ENCODE peak calls at places on chromosome 22, in seven cellular contexts. S is MM.1S; P is NCI-H1105 treated with DMSO at 0.1 percent for 48 hours; Z is A549; A is NAMALWA; L is hypothalamus; E is stimulated activated CD8-positive, alpha-beta memory T cell treated with anti-CD3 and anti-CD28 coated beads, Interleukin-15, amount 100 ng/mL, for 1 hour. X is an unnamed sample.

GRCh38 chr22:19610518-19611253 is 86.5 kb upstream of the CLDN5 start:
- DNase-seq in S (no peak), P (no peak), Z (no peak), A (no peak), L (no peak), E (no peak), X (no peak)

GRCh38 chr22:29148826-29149225 is 56.9 kb upstream of the EMID1 start:
- DNase-seq in S (no peak), P (no peak), Z (no peak), A (no peak), L (no peak), E (no peak), X (no peak)

GRCh38 chr22:50620861-50621490 is 7.0 kb downstream of the ARSA start:
- DNase-seq in S (peak), P (no peak), Z (no peak), A (peak), L (no peak), E (no peak), X (no peak)

GRCh38 chr22:44400763-44401060 is 88.0 kb upstream of the SHISAL1 start:
- DNase-seq in S (no peak), P (no peak), Z (no peak), A (no peak), L (no peak), E (no peak), X (no peak)

GRCh38 chr22:40345271-40345670 is 1.0 kb upstream of the ADSL start:
- DNase-seq in S (peak), P (no peak), Z (no peak), A (peak), L (no peak), E (no peak), X (no peak)

GRCh38 chr22:20607157-20607907 is 99.9 kb downstream of the MED15 start:
- DNase-seq in S (no peak), P (peak), Z (no peak), A (no peak), L (no peak), E (no peak), X (no peak)

GRCh38 chr22:23509571-23510302 is 70.4 kb downstream of the IGLL1 start:
- DNase-seq in S (no peak), P (no peak), Z (no peak), A (no peak), L (peak), E (no peak), X (no peak)

GRCh38 chr22:34620832-34621231 is 445.1 kb upstream of the ISX start:
- DNase-seq in S (peak), P (no peak), Z (no peak), A (no peak), L (no peak), E (no peak), X (no peak)

GRCh38 chr22:20027966-20028854 is 7.3 kb downstream of the TANGO2 start:
- DNase-seq in S (no peak), P (no peak), Z (peak), A (peak), L (no peak), E (no peak), X (no peak)

GRCh38 chr22:50456026-50456425 is 18.8 kb downstream of the SBF1 start:
- DNase-seq in S (no peak), P (no peak), Z (no peak), A (no peak), L (no peak), E (no peak), X (no peak)

GRCh38 chr22:23072911-23073491 is 2.7 kb downstream of the GNAZ start:
- DNase-seq in S (no peak), P (no peak), Z (no peak), A (no peak), L (no peak), E (no peak), X (no peak)

GRCh38 chr22:43183496-43184263 is 3.3 kb downstream of the TTLL12 start:
- DNase-seq in S (no peak), P (no peak), Z (no peak), A (no peak), L (no peak), E (no peak), X (no peak)

GRCh38 chr22:46842606-46843005 is 80.2 kb downstream of the TBC1D22A start:
- DNase-seq in S (no peak), P (peak), Z (no peak), A (no peak), L (no peak), E (no peak), X (no peak)

GRCh38 chr22:31692186-31692886 is 30.3 kb upstream of the PISD start:
- DNase-seq in S (no peak), P (no peak), Z (no peak), A (no peak), L (no peak), E (no peak), X (no peak)

GRCh38 chr22:39212721-39213376 is 31.9 kb downstream of the PDGFB start:
- DNase-seq in S (no peak), P (no peak), Z (peak), A (no peak), L (no peak), E (no peak), X (no peak)

GRCh38 chr22:25120093-25120561 is 79.5 kb upstream of the CRYBB3 start:
- DNase-seq in S (no peak), P (peak), Z (peak), A (no peak), L (no peak), E (no peak), X (no peak)

GRCh38 chr22:37561209-37562048 is 1.1 kb downstream of the CDC42EP1 start:
- DNase-seq in S (peak), P (peak), Z (peak), A (peak), L (peak), E (peak), X (peak)

GRCh38 chr22:31646186-31647019 is 15.6 kb downstream of the PISD start:
- DNase-seq in S (no peak), P (no peak), Z (peak), A (no peak), L (no peak), E (no peak), X (no peak)

GRCh38 chr22:30611197-30611596 is 4.2 kb downstream of the TCN2 start:
- DNase-seq in S (no peak), P (no peak), Z (no peak), A (no peak), L (no peak), E (no peak), X (no peak)

GRCh38 chr22:22520020-22520656 is at the start of gene ZNF280A:
- DNase-seq in S (no peak), P (no peak), Z (peak), A (no peak), L (no peak), E (no peak), X (no peak)

GRCh38 chr22:38016182-38017078 is 32.1 kb upstream of the SOX10 start:
- DNase-seq in S (no peak), P (no peak), Z (peak), A (no peak), L (peak), E (no peak), X (peak)

GRCh38 chr22:29872145-29872893 is 10.7 kb upstream of the MTMR3 start:
- DNase-seq in S (peak), P (no peak), Z (no peak), A (no peak), L (no peak), E (no peak), X (no peak)

GRCh38 chr22:40709752-40710413 is 30.6 kb downstream of the MCHR1 start:
- DNase-seq in S (no peak), P (no peak), Z (peak), A (no peak), L (no peak), E (no peak), X (no peak)

GRCh38 chr22:43782448-43782847 is 29.7 kb downstream of the EFCAB6 start:
- DNase-seq in S (no peak), P (no peak), Z (no peak), A (no peak), L (no peak), E (no peak), X (no peak)

GRCh38 chr22:30882181-30882771 is 86.3 kb downstream of the MORC2 start:
- DNase-seq in S (no peak), P (no peak), Z (no peak), A (no peak), L (no peak), E (no peak), X (no peak)

GRCh38 chr22:41746563-41747400 is 47.5 kb downstream of the MEI1 start:
- DNase-seq in S (peak), P (peak), Z (peak), A (peak), L (peak), E (peak), X (no peak)

GRCh38 chr22:37930270-37930951 is 23.0 kb downstream of the C22orf23 start:
- DNase-seq in S (peak), P (no peak), Z (peak), A (peak), L (peak), E (no peak), X (no peak)

GRCh38 chr22:36417281-36417686 is 29.5 kb upstream of the MYH9 start:
- DNase-seq in S (peak), P (no peak), Z (no peak), A (no peak), L (no peak), E (no peak), X (no peak)

GRCh38 chr22:40703731-40704130 is 24.4 kb downstream of the MCHR1 start:
- DNase-seq in S (no peak), P (no peak), Z (no peak), A (no peak), L (no peak), E (no peak), X (no peak)

GRCh38 chr22:43884600-43885318 is 7.1 kb downstream of the PNPLA5 start:
- DNase-seq in S (peak), P (peak), Z (peak), A (peak), L (peak), E (peak), X (no peak)

GRCh38 chr22:49282596-49282995 is 545.1 kb downstream of the BRD1 start:
- DNase-seq in S (no peak), P (no peak), Z (no peak), A (no peak), L (no peak), E (no peak), X (no peak)

GRCh38 chr22:50529416-50530279 is at the start of gene TYMP:
- DNase-seq in S (no peak), P (no peak), Z (no peak), A (no peak), L (no peak), E (no peak), X (no peak)